ENCODE peak calls at places on chromosomes 6 and 20, in five cellular contexts. A, G, X, U and N are unnamed samples.

GRCh38 chr6:157615411-157615763 is 207.7 kb upstream of the SNX9 start:
- DNase-seq in X (no peak), A (peak; percentile 27), U (no peak), G (no peak), N (peak; percentile 41)

GRCh38 chr20:10430000-10430466 is 4.0 kb downstream of the MKKS start:
- DNase-seq in U (no peak), X (no peak), A (no peak), G (no peak), N (peak; percentile 30)

GRCh38 chr20:35771367-35771688 is 487 bp upstream of the PHF20 start:
- DNase-seq in G (no peak), A (no peak), U (no peak), X (no peak), N (no peak)

GRCh38 chr6:38638941-38639497 is 710 bp downstream of the BTBD9 start:
- DNase-seq in U (no peak), A (peak; percentile 40), X (peak; percentile 44), G (peak; percentile 44), N (peak; percentile 72)

GRCh38 chr6:43932259-43932900 is 162.4 kb downstream of the VEGFA start:
- DNase-seq in X (no peak), U (no peak), A (no peak), G (no peak), N (no peak)

GRCh38 chr6:107144014-107144413 is 28.7 kb upstream of the BEND3 start:
- DNase-seq in A (peak; percentile 34), G (no peak), U (no peak), X (no peak), N (peak; percentile 21)

GRCh38 chr6:164929155-164929977 is 380.0 kb downstream of the C6orf118 start:
- DNase-seq in G (no peak), A (no peak), X (no peak), U (no peak), N (no peak)

GRCh38 chr20:63835031-63835858 is 4.2 kb upstream of the ZBTB46 start:
- DNase-seq in U (no peak), A (peak; percentile 99), G (peak; percentile 76), X (no peak), N (peak; percentile 96)

GRCh38 chr6:47769951-47770350 is 11.9 kb upstream of the OPN5 start:
- DNase-seq in U (no peak), A (no peak), G (no peak), X (no peak), N (no peak)